ENCODE peak calls at places on chromosomes 1 and 21, in ten cellular contexts. B, S, L, P, R, M, T, Z, N and H are unnamed samples.

GRCh38 chr21:42798106-42798505 is 81.2 kb downstream of the WDR4 start:
- DNase-seq in Z (no peak), S (no peak), N (no peak), M (no peak), R (no peak), T (no peak), B (no peak), P (no peak), L (no peak), H (no peak)

GRCh38 chr1:209387969-209388329 is 195.6 kb upstream of the CAMK1G start:
- DNase-seq in T (no peak), S (no peak), L (no peak), M (peak; percentile 51), R (peak; percentile 51), B (no peak), Z (no peak), P (no peak), N (no peak), H (no peak)

GRCh38 chr1:206105612-206106011 is 11.6 kb downstream of the AVPR1B start:
- DNase-seq in T (no peak), L (no peak), S (no peak), M (no peak), R (no peak), N (no peak), B (no peak), Z (no peak), P (no peak), H (no peak)

GRCh38 chr1:236795757-236796719 is 946 bp downstream of the MTR start:
- DNase-seq in L (no peak), B (peak; percentile 7), R (peak; percentile 60), S (no peak), Z (peak; percentile 62), T (no peak), M (peak; percentile 62), P (no peak), N (peak; percentile 5), H (no peak)

GRCh38 chr1:189357317-189357716 is 1120.3 kb downstream of the BRINP3 start:
- DNase-seq in L (no peak), B (no peak), T (no peak), R (no peak), S (no peak), N (no peak), Z (no peak), P (no peak), M (no peak), H (no peak)

GRCh38 chr1:43936470-43937151 is 3.0 kb downstream of the ARTN start:
- DNase-seq in S (peak; percentile 65), M (peak; percentile 16), Z (peak; percentile 42), N (peak; percentile 85), P (peak; percentile 43), L (peak; percentile 66), R (peak; percentile 9), B (no peak), T (peak; percentile 63), H (peak; percentile 72)

GRCh38 chr1:18703041-18703621 is 72.5 kb downstream of the PAX7 start:
- DNase-seq in R (no peak), M (no peak), Z (no peak), P (no peak), L (no peak), T (no peak), N (peak; percentile 53), B (peak; percentile 32), S (no peak), H (no peak)

GRCh38 chr1:168396508-168396907 is 115.8 kb downstream of the TBX19 start:
- DNase-seq in M (no peak), N (no peak), P (no peak), S (no peak), L (no peak), R (no peak), Z (no peak), B (no peak), T (no peak), H (no peak)

DNA sequence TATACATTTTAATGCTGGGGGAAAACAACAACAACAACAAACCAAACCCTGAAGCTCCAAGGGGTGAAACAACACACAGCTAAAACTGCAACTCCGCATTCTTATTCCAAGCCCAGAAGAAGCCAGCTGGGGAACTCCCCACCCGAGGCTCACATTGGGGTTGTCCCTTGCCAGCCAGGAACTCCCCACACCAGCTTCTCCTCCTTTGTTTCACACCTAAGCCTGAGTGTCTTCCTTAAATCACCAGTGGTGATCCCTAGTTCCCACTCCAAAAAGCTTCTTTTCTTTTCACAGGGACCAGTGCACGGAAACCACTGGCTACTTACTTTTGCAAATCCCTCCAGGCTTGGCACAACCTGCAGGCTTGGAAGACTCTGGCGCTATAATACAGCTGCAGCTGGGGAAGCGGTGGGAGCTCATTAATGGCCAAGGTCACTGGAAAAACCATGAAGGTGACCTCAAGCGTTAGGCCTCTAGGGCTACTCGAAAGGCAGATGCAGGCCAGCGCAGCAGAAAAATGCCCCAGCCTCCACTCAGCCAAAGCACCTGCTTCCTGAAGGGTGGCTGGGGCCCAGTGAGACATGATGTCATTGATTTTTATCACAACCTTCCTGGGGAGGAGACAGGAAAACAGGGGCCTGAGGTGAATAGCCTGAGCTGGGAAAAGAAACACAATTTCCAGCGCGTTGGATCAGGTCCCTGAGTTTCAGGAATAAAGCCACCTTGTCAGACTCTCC is 40.1 kb downstream of the TLR5 start:
- DNase-seq in P (no peak), R (no peak), B (no peak), M (no peak), S (no peak), Z (no peak), T (no peak), N (no peak), L (no peak), H (no peak)
- TF ChIP-seq CTCF in P (no peak), R (no peak), B (no peak), M (no peak), S (no peak), Z (no peak), T (no peak), N (no peak), L (no peak), H (no peak)

DNA sequence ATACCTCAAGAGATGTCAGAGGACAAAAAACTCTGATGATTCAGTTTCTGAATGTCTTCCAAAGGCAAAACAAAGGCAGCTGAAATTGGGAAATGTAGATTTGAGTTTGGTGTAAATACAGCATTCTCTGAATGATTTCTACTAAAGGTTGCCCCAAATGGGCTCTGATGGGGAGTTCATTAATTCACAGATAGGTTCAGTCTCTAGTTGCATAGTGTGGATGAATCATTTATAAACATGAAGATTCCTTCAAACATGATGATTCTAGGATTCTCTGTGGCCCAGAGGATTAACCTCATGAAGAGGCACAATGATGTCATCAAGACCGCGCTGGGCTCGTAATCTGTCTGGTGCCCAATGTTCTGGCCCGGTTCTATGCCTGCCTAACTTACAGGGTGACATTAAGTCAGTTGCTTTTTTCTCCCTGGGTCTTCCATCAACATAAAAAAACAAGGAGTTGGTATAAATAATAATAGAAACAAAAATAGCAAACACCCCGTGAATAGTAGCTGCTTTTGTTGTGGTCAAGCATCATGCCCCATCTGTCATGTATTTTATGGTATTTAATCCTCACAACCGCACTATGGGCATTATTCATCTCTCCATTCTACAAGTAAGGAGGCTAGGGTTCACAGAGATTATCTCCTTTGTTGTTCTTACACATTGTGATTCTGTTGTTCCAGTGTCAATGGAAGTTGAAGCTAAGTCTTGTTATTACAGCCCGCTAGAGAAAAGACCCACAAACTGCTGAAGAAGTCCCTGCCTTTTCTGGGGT is 509.6 kb upstream of the USP24 start:
- DNase-seq in P (no peak), S (no peak), N (no peak), Z (no peak), B (no peak), R (peak; percentile 96), L (no peak), T (no peak), M (peak; percentile 97), H (no peak)
- H3K4me3 ChIP-seq in P (no peak overlapping the region), S (no peak overlapping the region), N (no peak overlapping the region), Z (no peak overlapping the region), B (no peak overlapping the region), R (no peak overlapping the region), L (no peak overlapping the region), T (no peak overlapping the region), M (no peak overlapping the region), H (no peak overlapping the region)

GRCh38 chr1:228122921-228123441 is 13.9 kb upstream of the MRPL55 start:
- DNase-seq in Z (no peak), S (no peak), T (no peak), L (no peak), B (no peak), P (no peak), R (no peak), N (no peak), M (no peak), H (no peak)

GRCh38 chr1:228117335-228117734 is 8.2 kb upstream of the MRPL55 start:
- DNase-seq in S (no peak), R (no peak), M (no peak), N (no peak), Z (no peak), B (no peak), T (no peak), P (no peak), L (no peak), H (no peak)

GRCh38 chr1:228125185-228125584 is 14.9 kb upstream of the GUK1 start:
- DNase-seq in R (no peak), M (no peak), L (no peak), P (no peak), N (no peak), Z (no peak), B (no peak), S (no peak), T (no peak), H (no peak)

GRCh38 chr1:228118040-228118439 is 8.9 kb upstream of the MRPL55 start:
- DNase-seq in L (no peak), Z (no peak), M (no peak), R (no peak), T (no peak), N (peak; percentile 65), B (no peak), P (no peak), S (no peak), H (no peak)

DNA sequence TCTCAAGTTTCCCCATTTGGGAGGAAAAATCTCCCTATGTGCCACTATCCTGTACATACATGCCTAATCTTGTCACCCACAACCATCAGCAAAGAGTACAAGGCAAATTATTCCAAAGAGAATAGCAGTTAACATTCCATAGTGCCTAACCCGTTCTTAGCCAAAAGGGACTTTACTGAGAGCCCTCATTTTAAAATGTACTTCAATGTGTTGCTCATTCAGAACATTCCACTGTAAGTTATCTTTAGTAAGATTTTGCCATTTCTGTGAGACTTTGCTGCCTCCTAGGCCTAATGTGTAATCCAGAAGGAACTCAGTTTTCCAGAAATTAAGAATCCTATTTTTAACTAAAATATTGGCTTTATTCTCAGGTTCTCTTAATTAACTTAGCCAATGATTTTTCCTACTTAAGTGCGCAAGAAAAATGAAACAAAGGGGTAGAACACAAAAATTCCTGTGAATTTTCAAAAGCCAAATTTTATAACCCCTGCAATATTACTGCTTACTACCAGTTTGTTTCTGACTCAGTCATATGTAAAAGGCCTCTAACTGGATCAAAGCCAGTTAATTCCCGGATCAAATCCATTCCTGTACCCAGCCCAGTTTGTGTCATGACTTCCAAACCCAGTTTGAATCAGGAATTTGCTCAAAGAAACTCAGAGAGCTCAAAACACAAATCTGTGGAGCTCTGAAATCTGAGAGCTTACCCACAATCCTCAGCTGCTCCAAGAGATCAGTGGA is 11.4 kb upstream of the MRPL55 start:
- DNase-seq in S (no peak), P (no peak), N (no peak), Z (no peak), R (peak; percentile 83), B (no peak), L (no peak), T (no peak), M (peak; percentile 26), H (no peak)
- TF ChIP-seq CTCF in S (no peak), P (no peak), N (no peak), Z (no peak), R (no peak), B (no peak), L (no peak), T (no peak), M (no peak), H (no peak)

DNA sequence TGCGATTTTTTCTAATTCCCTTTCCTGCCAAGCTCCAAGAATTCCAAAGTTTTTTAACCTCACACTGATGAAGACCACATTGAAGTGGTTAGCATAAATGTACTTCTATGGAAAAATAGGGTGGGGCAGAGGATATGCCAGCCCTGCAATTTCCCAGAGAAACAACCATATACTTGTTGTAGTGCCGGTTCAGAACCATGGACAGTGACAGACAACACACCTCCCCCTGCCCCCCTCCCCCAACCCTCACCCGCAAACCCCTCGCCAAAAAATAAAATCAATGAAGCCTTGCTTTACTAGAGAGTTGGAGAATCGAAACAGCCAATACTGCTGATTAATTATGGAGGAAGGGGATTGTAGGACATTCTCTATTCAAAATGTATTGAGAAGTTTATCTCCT is 109.5 kb upstream of the GRIK3 start:
- DNase-seq in S (no peak), P (no peak), T (no peak), B (no peak), Z (no peak), R (no peak), M (no peak), N (peak; percentile 70), L (no peak), H (no peak)
- H3K4me3 ChIP-seq in S (no peak overlapping the region), P (no peak overlapping the region), T (no peak overlapping the region), B (no peak overlapping the region), Z (no peak overlapping the region), R (no peak overlapping the region), M (no peak overlapping the region), N (no peak overlapping the region), L (no peak overlapping the region), H (no peak overlapping the region)